ENCODE peak calls at places on chromosomes 7 and 10, in six cellular contexts. G is heart right ventricle; F is CD8-positive, alpha-beta memory T cell; T is RWPE1; H is mesenchymal stem cell; W is stomach. E is an unnamed sample.

GRCh38 chr10:100009283-100009792 is 409 bp downstream of the DNMBP start:
- DNase-seq in W (peak; percentile 61), G (peak; percentile 60), H (peak; percentile 75), F (no peak), T (peak; percentile 55), E (no peak)

GRCh38 chr7:131945313-131945831 is 388.9 kb upstream of the PODXL start:
- DNase-seq in G (peak; percentile 9), H (peak; percentile 34), T (peak; percentile 51), F (no peak), W (peak; percentile 60), E (peak; percentile 81)

GRCh38 chr7:50679218-50680007 is 103.3 kb downstream of the GRB10 start:
- DNase-seq in W (no peak), G (no peak), T (peak; percentile 53), F (no peak), H (peak; percentile 64), E (no peak)

GRCh38 chr10:30034433-30035137 is 24.8 kb downstream of the JCAD start:
- DNase-seq in H (no peak), F (no peak), W (no peak), G (no peak), T (no peak), E (no peak)

GRCh38 chr7:143003393-143004051 is 23.4 kb downstream of the OR9A2 start:
- DNase-seq in T (peak; percentile 30), W (no peak), G (peak; percentile 9), H (peak; percentile 40), F (peak; percentile 61), E (no peak)

GRCh38 chr7:140521426-140521825 is 42.1 kb upstream of the MKRN1 start:
- DNase-seq in H (no peak), G (no peak), F (no peak), W (no peak), T (no peak), E (no peak)

GRCh38 chr7:140403878-140404564 is at the start of gene RAB19:
- DNase-seq in W (peak; percentile 77), T (peak; percentile 22), G (no peak), H (no peak), F (peak; percentile 72), E (no peak)

GRCh38 chr10:75542902-75543301 is 111.5 kb downstream of the LRMDA start:
- DNase-seq in H (peak; percentile 72), G (no peak), F (no peak), W (no peak), T (no peak), E (peak; percentile 12)

GRCh38 chr7:29619848-29620247 is 56.2 kb downstream of the PRR15 start:
- DNase-seq in W (no peak), G (no peak), T (no peak), H (no peak), F (no peak), E (no peak)

GRCh38 chr7:33722383-33723096 is 182.8 kb upstream of the BMPER start:
- DNase-seq in H (peak; percentile 96), T (peak; percentile 77), W (no peak), G (no peak), F (no peak), E (no peak)

GRCh38 chr10:129586897-129587443 is 119.9 kb downstream of the MGMT start:
- DNase-seq in H (peak; percentile 8), F (no peak), T (no peak), G (no peak), W (no peak), E (no peak)

GRCh38 chr10:47291682-47292081 is 8.3 kb upstream of the GDF10 start:
- DNase-seq in H (no peak), G (no peak), T (no peak), W (no peak), F (no peak), E (no peak)

GRCh38 chr7:120740348-120740747 is 117.6 kb downstream of the TSPAN12 start:
- DNase-seq in G (peak; percentile 19), T (no peak), H (peak; percentile 73), W (no peak), F (no peak), E (no peak)

GRCh38 chr10:129950651-129951050 is 13.4 kb downstream of the EBF3 start:
- DNase-seq in G (no peak), F (no peak), W (no peak), H (no peak), T (no peak), E (no peak)

GRCh38 chr7:156668130-156668741 is 27.7 kb downstream of the RNF32 start:
- DNase-seq in W (peak; percentile 71), T (no peak), G (no peak), F (peak; percentile 33), H (no peak), E (no peak)

GRCh38 chr10:78255796-78256638 is 222.4 kb downstream of the RPS24 start:
- DNase-seq in F (no peak), T (peak; percentile 92), W (peak; percentile 30), G (peak; percentile 21), H (peak; percentile 98), E (peak; percentile 64)

GRCh38 chr10:78260141-78260540 is 226.5 kb downstream of the RPS24 start:
- DNase-seq in T (no peak), F (no peak), H (peak; percentile 85), W (no peak), G (no peak), E (no peak)

GRCh38 chr10:78260675-78261074 is 227.0 kb downstream of the RPS24 start:
- DNase-seq in F (no peak), T (no peak), H (no peak), W (no peak), G (no peak), E (no peak)

GRCh38 chr10:78259394-78259793 is 225.7 kb downstream of the RPS24 start:
- DNase-seq in G (no peak), W (no peak), F (no peak), T (no peak), H (no peak), E (no peak)

DNA sequence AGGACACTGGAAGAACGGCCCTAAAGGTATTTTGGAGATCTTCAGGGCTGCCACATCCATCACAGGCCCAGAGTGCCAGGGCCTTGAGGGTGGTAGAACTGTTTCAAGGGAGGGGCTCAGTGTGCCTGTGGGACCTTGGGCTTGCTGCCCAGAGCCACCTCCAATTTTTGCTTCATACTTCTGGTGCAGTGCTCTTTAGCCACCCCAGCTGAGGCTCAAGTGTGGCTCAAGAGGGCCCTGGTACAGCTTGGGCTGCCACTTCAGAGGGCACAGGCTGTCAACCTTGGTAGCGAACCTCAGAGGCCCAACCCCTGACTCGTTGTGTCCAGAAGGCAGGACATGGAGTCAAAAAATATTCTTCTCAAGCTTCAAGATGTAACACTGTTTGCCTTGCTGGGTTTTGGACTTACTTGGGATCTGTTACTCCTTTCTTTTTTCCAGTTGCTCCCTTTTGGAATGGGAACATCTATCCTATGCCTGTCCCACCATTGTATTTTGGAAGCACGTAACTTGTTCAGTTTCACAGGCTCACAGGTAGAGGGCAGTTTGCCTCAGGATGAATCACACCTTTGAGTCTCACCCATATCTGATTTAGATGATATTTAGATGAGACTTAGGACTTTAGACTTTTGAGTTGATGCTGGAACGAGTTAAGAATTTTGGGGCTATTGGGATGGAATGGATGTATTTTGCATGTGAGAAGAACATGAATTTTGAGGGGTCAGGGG is 224.8 kb downstream of the RPS24 start:
- DNase-seq in T (no peak), G (no peak), H (no peak), W (no peak), F (no peak), E (no peak)
- H3K27ac ChIP-seq in T (no peak overlapping the region), G (no peak overlapping the region), H (no peak overlapping the region), W (no peak overlapping the region), F (no peak overlapping the region), E (no peak overlapping the region)

GRCh38 chr10:133277993-133278576 is 1.4 kb upstream of the ADAM8 start:
- DNase-seq in T (no peak), F (no peak), H (no peak), W (peak; percentile 69), G (no peak), E (no peak)

GRCh38 chr10:133276100-133276434 is 601 bp downstream of the ADAM8 start:
- DNase-seq in W (no peak), G (no peak), H (no peak), T (no peak), F (no peak), E (no peak)

GRCh38 chr10:133276435-133277201 is at the start of gene ADAM8:
- DNase-seq in W (peak; percentile 65), F (peak; percentile 75), G (no peak), H (peak; percentile 8), T (peak; percentile 64), E (no peak)

GRCh38 chr10:133278577-133279265 is 2.1 kb upstream of the ADAM8 start:
- DNase-seq in G (peak; percentile 21), F (peak; percentile 87), H (peak; percentile 67), T (peak; percentile 90), W (peak; percentile 82), E (no peak)

GRCh38 chr10:133277277-133277992 is 767 bp upstream of the ADAM8 start:
- DNase-seq in G (no peak), F (no peak), H (no peak), T (no peak), W (no peak), E (no peak)
- H3K27ac ChIP-seq in G (no peak overlapping the region), F (peak overlapping the region; percentile 96), H (no peak overlapping the region), T (peak overlapping the region; percentile 89), W (peak overlapping the region; percentile 84), E (no peak overlapping the region)

GRCh38 chr7:95582578-95583293 is 13.6 kb downstream of the PDK4 start:
- DNase-seq in H (no peak), G (no peak), W (no peak), T (no peak), F (no peak), E (no peak)

GRCh38 chr7:95586951-95587301 is 9.4 kb downstream of the PDK4 start:
- DNase-seq in W (no peak), G (no peak), H (no peak), F (no peak), T (no peak), E (no peak)

GRCh38 chr7:95584752-95585425 is 11.4 kb downstream of the PDK4 start:
- DNase-seq in W (no peak), H (no peak), F (no peak), G (no peak), T (no peak), E (no peak)

GRCh38 chr7:95583834-95584621 is 12.3 kb downstream of the PDK4 start:
- DNase-seq in W (no peak), H (no peak), T (no peak), F (no peak), G (no peak), E (no peak)

GRCh38 chr7:95585426-95585789 is 10.9 kb downstream of the PDK4 start:
- DNase-seq in W (no peak), F (no peak), G (no peak), T (no peak), H (no peak), E (no peak)
- H3K27ac ChIP-seq in W (peak overlapping the region; percentile 98), F (no peak overlapping the region), G (no peak overlapping the region), T (no peak overlapping the region), H (no peak overlapping the region), E (no peak overlapping the region)

GRCh38 chr10:50991496-50992355 is 82.6 kb upstream of the PRKG1 start:
- DNase-seq in T (no peak), G (peak; percentile 72), H (peak; percentile 81), W (no peak), F (no peak), E (peak; percentile 84)
- H3K27ac ChIP-seq in T (no peak overlapping the region), G (peak overlapping the region; percentile 92), H (no peak overlapping the region), W (peak overlapping the region; percentile 79), F (no peak overlapping the region), E (peak overlapping the region; percentile 96)

DNA sequence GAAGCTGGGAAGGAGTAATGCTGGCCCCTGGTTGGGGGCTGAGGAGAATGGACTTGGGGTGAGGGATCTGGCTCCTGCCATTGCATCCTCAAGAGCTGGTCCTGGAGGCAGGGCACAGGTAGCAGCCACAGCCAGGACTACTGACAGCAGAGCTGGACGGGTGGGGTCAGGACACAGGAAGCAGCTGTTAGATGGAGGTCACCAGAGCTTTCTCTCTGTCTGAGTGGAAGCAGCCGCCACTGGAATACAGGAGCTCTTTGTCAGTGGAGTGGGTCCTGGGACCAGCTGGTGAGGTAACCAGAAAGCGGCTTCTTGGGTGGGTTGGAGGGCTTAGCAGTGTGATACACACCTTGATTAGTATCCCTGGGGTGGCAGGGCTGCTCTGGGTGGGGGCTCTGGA is 58.1 kb upstream of the AQP1 start:
- DNase-seq in F (no peak), T (no peak), G (no peak), W (no peak), H (no peak), E (no peak)
- H3K27ac ChIP-seq in F (no peak overlapping the region), T (no peak overlapping the region), G (no peak overlapping the region), W (no peak overlapping the region), H (no peak overlapping the region), E (peak overlapping the region; percentile 98)

E was measured in ascending aorta.